ENCODE peak calls at places on chromosomes 5 and 9, in six cellular contexts. G is mucosa of descending colon, I is psoas muscle, W is thoracic aorta, O is foreskin fibroblast, N is spleen. Q is an unnamed sample.

GRCh38 chr5:81162501-81162900 is 70.6 kb upstream of the CKMT2 start:
- DNase-seq in G (no peak), I (no peak), W (no peak), O (no peak), N (no peak), Q (no peak)

GRCh38 chr9:36781532-36781931 is 208.8 kb downstream of the MELK start:
- DNase-seq in G (no peak), I (no peak), W (no peak), O (peak), N (no peak), Q (no peak)

GRCh38 chr5:160363122-160363521 is 7.3 kb downstream of the C1QTNF2 start:
- DNase-seq in G (no peak), I (no peak), W (no peak), O (no peak), N (no peak), Q (no peak)

GRCh38 chr5:80863708-80864107 is 96.5 kb upstream of the RASGRF2 start:
- DNase-seq in G (no peak), I (no peak), W (no peak), O (no peak), N (no peak), Q (no peak)

GRCh38 chr5:54087436-54087835 is 222.9 kb downstream of the ARL15 start:
- DNase-seq in G (no peak), I (no peak), W (no peak), O (peak), N (no peak), Q (peak)

GRCh38 chr5:55440188-55440646 is 94.5 kb downstream of the PLPP1 start:
- DNase-seq in G (no peak), I (no peak), W (no peak), O (peak), N (no peak), Q (no peak)

GRCh38 chr5:122704247-122705036 is 70.4 kb upstream of the SNX2 start:
- DNase-seq in G (no peak), I (no peak), W (no peak), O (peak), N (no peak), Q (no peak)

GRCh38 chr5:73883646-73884045 is 257.6 kb downstream of the ARHGEF28 start:
- DNase-seq in G (no peak), I (no peak), W (no peak), O (no peak), N (no peak), Q (no peak)

GRCh38 chr5:75320341-75320740 is 16.7 kb upstream of the HMGCR start:
- DNase-seq in G (no peak), I (no peak), W (no peak), O (no peak), N (no peak), Q (no peak)

GRCh38 chr9:9257999-9258398 is 1354.8 kb downstream of the PTPRD start:
- DNase-seq in G (no peak), I (no peak), W (no peak), O (no peak), N (no peak), Q (no peak)

GRCh38 chr5:56513141-56513540 is 280.0 kb upstream of the ANKRD55 start:
- DNase-seq in G (no peak), I (no peak), W (no peak), O (no peak), N (no peak), Q (no peak)

GRCh38 chr5:81856948-81857928 is 106.3 kb upstream of the SSBP2 start:
- DNase-seq in G (peak), I (peak), W (no peak), O (no peak), N (peak), Q (no peak)

GRCh38 chr5:129412731-129413130 is 47.4 kb upstream of the ADAMTS19 start:
- DNase-seq in G (no peak), I (no peak), W (no peak), O (no peak), N (no peak), Q (no peak)

GRCh38 chr5:56534102-56534501 is 281.2 kb upstream of the MAP3K1 start:
- DNase-seq in G (no peak), I (no peak), W (no peak), O (no peak), N (no peak), Q (no peak)

GRCh38 chr5:15209053-15209762 is 290.8 kb upstream of the FBXL7 start:
- DNase-seq in G (no peak), I (no peak), W (no peak), O (no peak), N (no peak), Q (no peak)

GRCh38 chr9:108205276-108205675 is 650.5 kb downstream of the ACTL7B start:
- DNase-seq in G (no peak), I (no peak), W (no peak), O (peak), N (no peak), Q (no peak)

GRCh38 chr5:115377468-115378217 is 81.2 kb upstream of the CCDC112 start:
- DNase-seq in G (no peak), I (no peak), W (no peak), O (peak), N (no peak), Q (peak)

GRCh38 chr5:68116408-68116807 is 99.1 kb upstream of the PIK3R1 start:
- DNase-seq in G (no peak), I (no peak), W (no peak), O (no peak), N (no peak), Q (no peak)

GRCh38 chr9:125255781-125256391 is 5.7 kb upstream of the GAPVD1 start:
- DNase-seq in G (no peak), I (no peak), W (no peak), O (no peak), N (no peak), Q (no peak)

GRCh38 chr9:6214451-6214850 is 1.2 kb upstream of the IL33 start:
- DNase-seq in G (no peak), I (no peak), W (no peak), O (no peak), N (no peak), Q (no peak)

GRCh38 chr9:126093771-126094170 is 232.9 kb upstream of the MVB12B start:
- DNase-seq in G (no peak), I (no peak), W (no peak), O (no peak), N (no peak), Q (no peak)

GRCh38 chr9:12629091-12629490 is 64.1 kb upstream of the TYRP1 start:
- DNase-seq in G (no peak), I (no peak), W (no peak), O (no peak), N (no peak), Q (no peak)

GRCh38 chr9:5843450-5844249 is 10.7 kb upstream of the ERMP1 start:
- DNase-seq in G (no peak), I (no peak), W (no peak), O (peak), N (no peak), Q (no peak)

GRCh38 chr9:33765411-33765810 is 29.9 kb upstream of the PRSS3 start:
- DNase-seq in G (no peak), I (no peak), W (no peak), O (peak), N (no peak), Q (no peak)

GRCh38 chr9:4375424-4376195 is 75.7 kb upstream of the GLIS3 start:
- DNase-seq in G (no peak), I (no peak), W (no peak), O (peak), N (no peak), Q (peak)

GRCh38 chr9:1005043-1005667 is 28.7 kb downstream of the DMRT3 start:
- DNase-seq in G (no peak), I (no peak), W (no peak), O (peak), N (no peak), Q (peak)

GRCh38 chr9:96241391-96241809 is 60.6 kb downstream of the HSD17B3 start:
- DNase-seq in G (no peak), I (no peak), W (no peak), O (no peak), N (no peak), Q (no peak)

GRCh38 chr9:133771486-133772482 is 33.6 kb upstream of the SARDH start:
- DNase-seq in G (no peak), I (peak), W (no peak), O (no peak), N (peak), Q (no peak)

GRCh38 chr5:136057401-136057951 is 28.7 kb downstream of the TGFBI start:
- DNase-seq in G (no peak), I (no peak), W (no peak), O (no peak), N (peak), Q (no peak)

GRCh38 chr9:135805422-135806022 is 101.8 kb downstream of the CAMSAP1 start:
- DNase-seq in G (no peak), I (no peak), W (no peak), O (no peak), N (peak), Q (no peak)

GRCh38 chr5:91141642-91142041 is 241.5 kb downstream of the ARRDC3 start:
- DNase-seq in G (no peak), I (no peak), W (no peak), O (no peak), N (no peak), Q (no peak)

GRCh38 chr5:16461782-16462181 is 3.8 kb downstream of the ZNF622 start:
- DNase-seq in G (no peak), I (no peak), W (no peak), O (peak), N (no peak), Q (peak)

GRCh38 chr5:157476699-157477408 is 16.8 kb downstream of the NIPAL4 start:
- DNase-seq in G (no peak), I (no peak), W (no peak), O (peak), N (no peak), Q (peak)

GRCh38 chr9:16063241-16063591 is 510.4 kb downstream of the CCDC171 start:
- DNase-seq in G (no peak), I (no peak), W (no peak), O (no peak), N (no peak), Q (no peak)

GRCh38 chr5:58085800-58086199 is 374.1 kb downstream of the PLK2 start:
- DNase-seq in G (no peak), I (no peak), W (no peak), O (no peak), N (no peak), Q (no peak)

GRCh38 chr5:37926732-37927131 is 86.9 kb upstream of the GDNF start:
- DNase-seq in G (no peak), I (no peak), W (no peak), O (peak), N (no peak), Q (no peak)

GRCh38 chr9:137164370-137165249 is 5.2 kb downstream of the LRRC26 start:
- DNase-seq in G (no peak), I (no peak), W (no peak), O (no peak), N (no peak), Q (no peak)

GRCh38 chr9:137161558-137162483 is 8.0 kb downstream of the LRRC26 start:
- DNase-seq in G (no peak), I (no peak), W (no peak), O (no peak), N (no peak), Q (no peak)

GRCh38 chr9:137162505-137163100 is 7.2 kb downstream of the LRRC26 start:
- DNase-seq in G (peak), I (no peak), W (no peak), O (no peak), N (no peak), Q (no peak)

GRCh38 chr9:137163805-137164204 is 6.0 kb downstream of the LRRC26 start:
- DNase-seq in G (no peak), I (no peak), W (no peak), O (no peak), N (no peak), Q (no peak)

GRCh38 chr9:137163101-137163661 is 6.7 kb downstream of the LRRC26 start:
- DNase-seq in G (no peak), I (no peak), W (no peak), O (no peak), N (no peak), Q (no peak)
- H3K4me3 ChIP-seq in G (no peak), I (peak), W (peak), O (peak), N (no peak), Q (peak)

GRCh38 chr5:24854350-24854749 is 209.6 kb upstream of the CDH10 start:
- DNase-seq in G (no peak), I (no peak), W (no peak), O (no peak), N (no peak), Q (no peak)
- TF ChIP-seq CTCF in G (no peak), I (no peak), W (no peak), O (no peak), N (no peak), Q (no peak)

GRCh38 chr5:132256783-132257130 is 739 bp upstream of the PDLIM4 start:
- DNase-seq in G (no peak), I (no peak), W (no peak), O (no peak), N (no peak), Q (no peak)

GRCh38 chr5:132257131-132258101 is at the start of gene PDLIM4:
- DNase-seq in G (no peak), I (peak), W (no peak), O (no peak), N (peak), Q (no peak)

GRCh38 chr5:132258102-132259060 is 885 bp downstream of the PDLIM4 start:
- DNase-seq in G (no peak), I (peak), W (no peak), O (no peak), N (peak), Q (no peak)

GRCh38 chr5:132254321-132254977 is 3.0 kb upstream of the PDLIM4 start:
- DNase-seq in G (no peak), I (peak), W (no peak), O (no peak), N (peak), Q (no peak)

GRCh38 chr5:132256086-132256782 is 1.3 kb upstream of the PDLIM4 start:
- DNase-seq in G (no peak), I (no peak), W (no peak), O (no peak), N (peak), Q (no peak)
- H3K4me3 ChIP-seq in G (no peak), I (no peak), W (no peak), O (no peak), N (no peak), Q (no peak)

GRCh38 chr9:95177617-95178016 is 139.9 kb downstream of the FANCC start:
- DNase-seq in G (no peak), I (no peak), W (no peak), O (no peak), N (no peak), Q (no peak)

GRCh38 chr9:95181226-95181818 is 136.2 kb downstream of the FANCC start:
- DNase-seq in G (no peak), I (no peak), W (no peak), O (no peak), N (no peak), Q (no peak)

GRCh38 chr9:95181845-95182244 is 135.7 kb downstream of the FANCC start:
- DNase-seq in G (no peak), I (no peak), W (no peak), O (no peak), N (no peak), Q (no peak)

GRCh38 chr9:95185931-95186330 is 131.6 kb downstream of the FANCC start:
- DNase-seq in G (no peak), I (no peak), W (no peak), O (no peak), N (no peak), Q (no peak)

GRCh38 chr9:95182854-95183563 is 134.5 kb downstream of the FANCC start:
- DNase-seq in G (no peak), I (no peak), W (no peak), O (no peak), N (no peak), Q (no peak)
- TF ChIP-seq CTCF in G (no peak), I (no peak), W (peak), O (peak), N (no peak), Q (peak)

DNA sequence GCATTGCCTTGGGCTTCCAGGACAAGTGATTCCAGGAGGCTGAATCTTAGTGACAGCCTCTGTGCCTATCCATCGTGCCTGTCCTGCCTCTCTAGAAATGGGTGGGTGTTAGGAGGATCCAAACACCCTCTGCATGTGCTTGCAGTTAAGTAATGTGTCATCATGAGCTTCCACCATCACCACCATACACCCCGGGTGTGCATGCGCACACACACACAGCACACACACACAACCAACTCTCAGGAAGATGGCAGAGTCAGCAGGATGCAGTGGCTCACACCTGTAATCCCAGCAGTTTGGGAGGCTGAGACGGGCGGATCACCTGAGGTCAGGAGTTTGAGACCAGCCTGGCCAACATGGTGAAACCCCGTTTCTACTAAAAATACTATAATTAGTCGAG is 22.8 kb upstream of the CERCAM start:
- DNase-seq in G (no peak), I (no peak), W (no peak), O (no peak), N (no peak), Q (no peak)
- H3K4me3 ChIP-seq in G (no peak), I (no peak), W (no peak), O (no peak), N (no peak), Q (no peak)